ENCODE peak calls at places on chromosomes 12 and 14, in ten cellular contexts. O is GM23338; E is upper lobe of right lung; I is mammary epithelial cell; W is CD4-positive, CD25-positive, alpha-beta regulatory T cell; Y is heart right ventricle; G is suprapubic skin; Z is sigmoid colon; X is cardiac muscle cell; V is neuronal stem cell. D is an unnamed sample.

GRCh38 chr12:6294533-6295186 is 15.8 kb upstream of the PLEKHG6 start:
- DNase-seq in I (no peak), X (no peak), Z (no peak), Y (no peak), E (no peak), V (no peak), W (no peak), O (no peak), G (no peak), D (no peak)

GRCh38 chr12:106446429-106447092 is 89.0 kb downstream of the POLR3B start:
- DNase-seq in O (no peak), E (no peak), X (no peak), V (peak; percentile 18), W (no peak), G (no peak), I (no peak), Z (no peak), Y (no peak), D (no peak)

GRCh38 chr14:75238728-75239455 is 39.7 kb upstream of the FOS start:
- DNase-seq in Z (no peak), E (no peak), V (no peak), X (no peak), G (no peak), O (no peak), W (no peak), Y (no peak), I (no peak), D (no peak)

GRCh38 chr14:74324945-74325361 is 22.2 kb upstream of the ABCD4 start:
- DNase-seq in V (peak; percentile 38), G (no peak), O (peak; percentile 90), X (peak; percentile 54), I (peak; percentile 27), W (no peak), Y (no peak), E (no peak), Z (no peak), D (peak; percentile 48)

GRCh38 chr14:54737132-54737711 is 165.4 kb downstream of the GCH1 start:
- DNase-seq in X (no peak), E (no peak), W (no peak), Z (no peak), O (no peak), I (peak; percentile 70), G (no peak), Y (no peak), V (no peak), D (no peak)

GRCh38 chr12:122406701-122407154 is 15.7 kb downstream of the CLIP1 start:
- DNase-seq in V (no peak), G (no peak), Y (no peak), E (no peak), O (no peak), W (no peak), Z (no peak), I (no peak), X (no peak), D (peak; percentile 24)

GRCh38 chr14:84482256-84483071 is 1047.5 kb upstream of the FLRT2 start:
- DNase-seq in W (no peak), Z (no peak), Y (no peak), E (no peak), X (no peak), O (no peak), V (peak; percentile 12), G (no peak), I (no peak), D (no peak)

GRCh38 chr14:50658203-50658602 is 9.9 kb downstream of the SAV1 start:
- DNase-seq in X (no peak), E (no peak), I (no peak), O (peak; percentile 83), Z (no peak), Y (peak; percentile 24), W (no peak), G (no peak), V (no peak), D (no peak)

GRCh38 chr12:54220092-54220557 is 31.3 kb upstream of the SMUG1 start:
- DNase-seq in Z (peak; percentile 85), W (peak; percentile 55), X (peak; percentile 79), I (peak; percentile 79), E (peak; percentile 61), O (peak; percentile 82), G (no peak), V (peak; percentile 83), Y (peak; percentile 64), D (peak; percentile 81)

GRCh38 chr12:79681008-79681590 is 9.7 kb downstream of the PAWR start:
- DNase-seq in W (no peak), X (no peak), V (no peak), I (peak; percentile 79), Z (no peak), O (no peak), G (no peak), E (no peak), Y (no peak), D (no peak)

GRCh38 chr14:66485029-66485428 is 1.1 kb upstream of the CCDC196 start:
- DNase-seq in V (no peak), W (no peak), X (no peak), Z (no peak), G (no peak), E (no peak), O (no peak), Y (no peak), I (no peak), D (no peak)

GRCh38 chr12:76720068-76720467 is 43.8 kb upstream of the ZDHHC17 start:
- DNase-seq in X (peak; percentile 9), V (no peak), E (no peak), O (no peak), I (peak; percentile 65), Y (no peak), Z (no peak), W (no peak), G (no peak), D (no peak)

GRCh38 chr12:66688836-66689439 is 10.1 kb upstream of the GRIP1 start:
- DNase-seq in X (peak; percentile 80), G (no peak), Y (peak; percentile 17), I (peak; percentile 44), Z (no peak), V (peak; percentile 52), E (no peak), W (peak; percentile 29), O (peak; percentile 91), D (peak; percentile 90)

GRCh38 chr14:97395068-97395467 is 597.9 kb downstream of the VRK1 start:
- DNase-seq in Y (no peak), E (no peak), Z (no peak), O (no peak), X (no peak), I (no peak), G (no peak), W (no peak), V (no peak), D (no peak)

GRCh38 chr12:48189331-48190125 is 6.1 kb downstream of the CCDC184 start:
- DNase-seq in E (no peak), V (peak; percentile 80), G (no peak), X (peak; percentile 68), O (peak; percentile 76), Y (peak; percentile 59), W (peak; percentile 68), I (peak; percentile 55), Z (peak; percentile 80), D (peak; percentile 68)

GRCh38 chr14:103132381-103133212 is 9.3 kb downstream of the TNFAIP2 start:
- DNase-seq in W (no peak), I (no peak), O (no peak), Y (no peak), X (peak; percentile 71), E (peak; percentile 63), G (no peak), Z (no peak), V (no peak), D (no peak)

GRCh38 chr12:66438601-66439000 is 136.3 kb downstream of the HELB start:
- DNase-seq in Y (no peak), X (no peak), Z (no peak), O (no peak), V (no peak), I (peak; percentile 28), E (no peak), W (no peak), G (no peak), D (no peak)

GRCh38 chr12:68899251-68899771 is 33.7 kb downstream of the CPM start:
- DNase-seq in V (no peak), Y (peak; percentile 13), I (peak; percentile 67), X (no peak), O (no peak), Z (peak; percentile 71), W (no peak), G (no peak), E (peak; percentile 69), D (no peak)

GRCh38 chr12:2609020-2609419 is 185.8 kb upstream of the FKBP4 start:
- DNase-seq in I (no peak), Z (peak; percentile 44), W (no peak), G (no peak), V (no peak), E (no peak), X (no peak), Y (no peak), O (no peak), D (no peak)
- H3K36me3 ChIP-seq in I (no peaks in the 10 kb centered on the region), Z (peaks cover 58% of the 10 kb centered on the region), W (no peaks in the 10 kb centered on the region), G (peaks cover 5% of the 10 kb centered on the region), V (no peaks in the 10 kb centered on the region), E (peaks cover 4% of the 10 kb centered on the region), X (peaks cover 42% of the 10 kb centered on the region), Y (no peaks in the 10 kb centered on the region), O (no peaks in the 10 kb centered on the region), D (no peaks in the 10 kb centered on the region)

GRCh38 chr12:65294863-65295262 is 16.4 kb downstream of the MSRB3 start:
- DNase-seq in Y (no peak), Z (no peak), X (no peak), V (no peak), O (no peak), E (no peak), I (no peak), G (no peak), W (no peak), D (no peak)
- H3K4me1 ChIP-seq in Y (peaks cover 50% of the 10 kb centered on the region), Z (peaks cover 44% of the 10 kb centered on the region), X (peaks cover 14% of the 10 kb centered on the region), V (no peaks in the 10 kb centered on the region), O (no peaks in the 10 kb centered on the region), E (no peaks in the 10 kb centered on the region), I (no peaks in the 10 kb centered on the region), G (no peaks in the 10 kb centered on the region), W (no peaks in the 10 kb centered on the region), D (no peaks in the 10 kb centered on the region)

GRCh38 chr12:64756371-64756770 is 2.8 kb downstream of the GNS start:
- DNase-seq in I (no peak), E (no peak), X (no peak), W (no peak), O (no peak), Y (no peak), G (no peak), V (no peak), Z (no peak), D (no peak)
- H3K36me3 ChIP-seq in I (no peaks in the 10 kb centered on the region), E (peaks cover 20% of the 10 kb centered on the region), X (peaks cover 1% of the 10 kb centered on the region), W (peaks cover 5% of the 10 kb centered on the region), O (peaks cover under 1% of the 10 kb centered on the region), Y (no peaks in the 10 kb centered on the region), G (no peaks in the 10 kb centered on the region), V (peaks cover 27% of the 10 kb centered on the region), Z (no peaks in the 10 kb centered on the region), D (peaks cover 4% of the 10 kb centered on the region)

DNA sequence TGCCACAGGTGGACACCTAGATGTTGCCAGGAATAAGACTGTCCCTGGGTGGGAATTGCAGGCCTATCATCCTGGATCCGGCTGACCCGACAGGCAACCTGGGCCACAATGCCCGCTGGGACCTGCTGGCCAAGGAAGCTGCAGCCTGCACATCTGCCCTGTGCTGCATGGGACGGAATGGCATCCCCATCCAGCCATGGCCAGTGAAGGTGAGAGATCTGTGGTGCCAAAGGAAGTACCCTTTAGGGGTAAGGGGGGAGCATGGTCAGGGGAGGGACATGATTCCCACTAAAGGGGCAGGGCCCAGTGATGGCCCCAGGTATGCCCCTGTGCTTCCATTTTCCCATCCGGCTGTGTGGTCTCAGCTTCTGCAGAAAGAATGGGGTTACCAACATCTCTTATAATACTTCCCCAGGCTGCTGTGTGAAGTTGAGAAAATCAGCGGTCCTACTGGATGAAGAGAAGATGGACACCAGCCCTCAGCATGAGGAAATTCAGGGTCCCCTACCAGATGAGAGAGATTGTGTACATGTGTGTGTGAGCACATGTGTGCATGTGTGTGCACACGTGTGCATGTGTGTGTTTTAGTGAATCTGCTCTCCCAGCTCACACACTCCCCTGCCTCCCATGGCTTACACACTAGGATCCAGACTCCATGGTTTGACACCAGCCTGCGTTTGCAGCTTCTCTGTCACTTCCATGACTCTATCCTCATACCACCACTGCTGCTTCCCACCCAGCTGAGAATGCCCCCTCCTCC is 8.6 kb upstream of the OAS2 start:
- DNase-seq in Y (no peak), G (no peak), I (no peak), O (no peak), V (no peak), X (no peak), W (no peak), E (no peak), Z (no peak), D (no peak)
- H3K4me1 ChIP-seq in Y (no peaks in the 10 kb centered on the region), G (no peaks in the 10 kb centered on the region), I (no peaks in the 10 kb centered on the region), O (no peaks in the 10 kb centered on the region), V (no peaks in the 10 kb centered on the region), X (no peaks in the 10 kb centered on the region), W (no peaks in the 10 kb centered on the region), E (no peaks in the 10 kb centered on the region), Z (no peaks in the 10 kb centered on the region), D (peaks cover 8% of the 10 kb centered on the region)

D was measured in OCI-LY7.